ENCODE peak calls at places on chromosomes 12 and 14, in five cellular contexts. M is trophoblast cell; S is ovary; T is uterus; W is effector memory CD4-positive, alpha-beta T cell. B is an unnamed sample.

GRCh38 chr12:10101042-10101579 is 2.3 kb upstream of the CLEC1A start:
- DNase-seq in M (peak; percentile 94), S (peak; percentile 36), T (peak; percentile 27), W (no peak), B (no peak)

GRCh38 chr12:6334940-6335450 is 6.9 kb downstream of the TNFRSF1A start:
- DNase-seq in M (no peak), S (no peak), T (peak; percentile 52), W (no peak), B (no peak)

GRCh38 chr14:70782361-70782760 is 27.0 kb downstream of the MAP3K9 start:
- DNase-seq in M (peak; percentile 14), S (no peak), T (no peak), W (no peak), B (no peak)

GRCh38 chr12:110426300-110426910 is 22.9 kb upstream of the ANAPC7 start:
- DNase-seq in M (no peak), S (no peak), T (no peak), W (no peak), B (no peak)

GRCh38 chr12:46530373-46531056 is 157.9 kb upstream of the SLC38A2 start:
- DNase-seq in M (no peak), S (no peak), T (no peak), W (no peak), B (no peak)

GRCh38 chr12:14654416-14654815 is 42.0 kb downstream of the GUCY2C start:
- DNase-seq in M (no peak), S (no peak), T (no peak), W (no peak), B (no peak)

GRCh38 chr12:117583677-117584076 is 222.3 kb upstream of the NOS1 start:
- DNase-seq in M (no peak), S (no peak), T (no peak), W (no peak), B (no peak)

GRCh38 chr14:52021971-52022600 is 32.7 kb downstream of the RTRAF start:
- DNase-seq in M (no peak), S (no peak), T (no peak), W (no peak), B (no peak)

GRCh38 chr12:121811434-121812319 is 7.9 kb downstream of the SETD1B start:
- DNase-seq in M (peak; percentile 75), S (peak; percentile 78), T (peak; percentile 69), W (peak; percentile 65), B (peak; percentile 79)

GRCh38 chr12:46446645-46447044 is 74.1 kb upstream of the SLC38A2 start:
- DNase-seq in M (no peak), S (no peak), T (no peak), W (no peak), B (no peak)

GRCh38 chr12:16281157-16281556 is 3.7 kb upstream of the SLC15A5 start:
- DNase-seq in M (peak; percentile 15), S (no peak), T (no peak), W (no peak), B (no peak)

GRCh38 chr14:75379246-75379929 is 48.4 kb upstream of the JDP2 start:
- DNase-seq in M (no peak), S (no peak), T (no peak), W (no peak), B (no peak)

GRCh38 chr12:12836571-12836970 is 23.4 kb downstream of the DDX47 start:
- DNase-seq in M (no peak), S (no peak), T (no peak), W (no peak), B (no peak)

GRCh38 chr12:12839003-12839395 is 25.9 kb downstream of the DDX47 start:
- DNase-seq in M (no peak), S (no peak), T (no peak), W (no peak), B (no peak)

GRCh38 chr12:12837025-12837872 is 24.1 kb downstream of the DDX47 start:
- DNase-seq in M (no peak), S (peak; percentile 71), T (peak; percentile 55), W (no peak), B (no peak)

GRCh38 chr12:12839886-12840285 is 26.7 kb downstream of the DDX47 start:
- DNase-seq in M (no peak), S (no peak), T (no peak), W (no peak), B (peak; percentile 24)

DNA sequence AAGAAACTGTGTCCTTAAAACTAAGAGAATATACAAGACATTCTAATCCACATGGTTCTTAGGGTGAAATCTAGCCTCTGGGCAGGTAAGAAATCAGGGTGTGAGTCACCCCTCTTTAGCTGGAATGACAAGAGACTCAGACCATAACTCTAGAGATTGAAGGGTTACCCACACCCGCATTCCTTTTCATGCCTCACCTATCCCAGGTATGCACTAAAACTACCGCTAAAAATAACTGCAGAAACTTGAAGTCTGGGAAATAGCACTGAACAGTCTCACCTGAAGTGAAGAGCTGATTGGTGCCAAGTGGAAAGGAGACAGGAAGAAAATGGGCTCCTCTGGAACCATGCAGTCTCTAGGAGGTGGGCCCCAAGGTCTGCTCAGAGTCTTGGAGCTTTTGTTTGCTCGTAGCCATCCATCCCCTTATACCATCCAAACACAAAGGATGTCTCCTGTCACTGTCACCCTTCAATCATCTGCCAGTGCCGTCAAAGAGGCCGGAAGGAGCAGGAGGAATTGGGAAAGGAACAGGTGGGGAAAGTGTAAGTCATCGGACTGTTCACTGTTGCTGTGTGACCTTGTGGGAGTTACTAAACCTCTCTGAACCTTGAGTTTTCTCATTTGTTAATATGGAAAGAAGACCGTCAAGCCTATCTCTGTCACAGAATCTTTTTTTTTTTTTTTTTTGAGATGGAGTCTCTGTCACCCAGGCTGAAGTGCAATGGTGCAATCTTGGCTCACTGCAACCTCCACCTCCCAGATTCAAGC is 22.4 kb downstream of the DDX47 start:
- DNase-seq in M (no peak), S (no peak), T (no peak), W (no peak), B (no peak)
- H3K4me3 ChIP-seq in M (no peak overlapping the region), S (no peak overlapping the region), T (no peak overlapping the region), W (no peak overlapping the region), B (no peak overlapping the region)

GRCh38 chr14:61530296-61530695 is 165.0 kb upstream of the HIF1A start:
- DNase-seq in M (no peak), S (no peak), T (no peak), W (no peak), B (no peak)

GRCh38 chr14:61526405-61527312 is 168.7 kb upstream of the HIF1A start:
- DNase-seq in M (peak; percentile 97), S (no peak), T (no peak), W (no peak), B (no peak)

GRCh38 chr14:61530896-61531295 is 164.4 kb upstream of the HIF1A start:
- DNase-seq in M (no peak), S (no peak), T (no peak), W (no peak), B (no peak)

GRCh38 chr14:61527325-61528100 is 167.8 kb upstream of the HIF1A start:
- DNase-seq in M (peak; percentile 58), S (peak; percentile 57), T (no peak), W (no peak), B (no peak)

GRCh38 chr14:61528591-61529021 is 166.7 kb upstream of the HIF1A start:
- DNase-seq in M (no peak), S (no peak), T (no peak), W (no peak), B (no peak)
- H3K4me1 ChIP-seq in M (peaks cover 49% of the 10 kb centered on the region), S (peaks cover 21% of the 10 kb centered on the region), T (no peaks in the 10 kb centered on the region), W (peaks cover 16% of the 10 kb centered on the region), B (peaks cover 73% of the 10 kb centered on the region)

DNA sequence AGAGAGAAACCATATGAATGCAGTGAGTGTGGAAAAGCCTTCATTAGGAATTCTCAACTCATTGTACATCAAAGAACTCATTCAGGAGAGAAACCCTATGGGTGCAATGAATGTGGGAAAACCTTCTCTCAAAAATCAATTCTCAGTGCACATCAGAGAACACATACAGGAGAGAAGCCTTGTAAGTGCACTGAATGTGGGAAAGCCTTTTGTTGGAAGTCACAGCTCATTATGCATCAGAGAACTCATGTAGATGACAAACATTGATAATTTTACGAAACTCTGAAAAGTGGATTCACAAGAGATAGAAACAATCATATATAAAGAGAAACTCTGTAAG is 22.9 kb downstream of the ZNF268 start:
- DNase-seq in M (no peak), S (no peak), T (no peak), W (no peak), B (no peak)
- H3K9me3 ChIP-seq in M (peaks cover 16% of the 10 kb centered on the region), S (peaks cover 52% of the 10 kb centered on the region), T (peaks cover 11% of the 10 kb centered on the region), W (peaks cover 76% of the 10 kb centered on the region), B (peaks cover 51% of the 10 kb centered on the region)

DNA sequence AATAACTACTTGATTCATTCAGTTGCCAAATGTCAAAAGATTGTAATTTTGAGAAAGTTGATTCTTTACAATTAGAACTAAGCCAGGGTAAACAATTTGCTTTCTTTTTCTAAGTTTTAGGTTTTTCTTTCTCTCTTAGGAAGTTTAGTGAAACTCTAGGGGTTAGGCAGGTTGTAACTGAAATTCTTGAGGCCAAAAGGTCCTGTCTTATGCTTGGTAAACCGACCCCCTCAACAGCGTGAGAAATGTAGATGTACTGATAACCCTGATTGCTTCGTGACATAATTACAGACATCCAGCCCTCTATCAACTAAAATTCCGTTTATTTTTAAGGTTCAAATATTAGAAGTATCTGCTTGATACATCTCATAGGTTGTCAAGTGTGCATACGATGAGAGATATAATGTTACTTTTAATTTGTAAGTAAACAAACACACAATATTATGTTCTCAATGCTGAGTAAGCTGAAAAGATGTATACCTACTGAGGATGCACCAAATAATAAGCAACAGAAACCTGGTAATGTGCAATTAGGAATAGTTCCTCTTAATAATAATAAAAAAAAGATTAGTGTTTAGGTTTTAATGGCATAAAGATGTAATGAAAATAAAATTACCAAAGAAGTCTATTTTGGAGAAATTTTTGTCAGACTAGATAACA is 7.2 kb downstream of the FUT8 start:
- DNase-seq in M (no peak), S (no peak), T (no peak), W (no peak), B (no peak)
- H3K4me3 ChIP-seq in M (no peak overlapping the region), S (no peak overlapping the region), T (no peak overlapping the region), W (no peak overlapping the region), B (no peak overlapping the region)

DNA sequence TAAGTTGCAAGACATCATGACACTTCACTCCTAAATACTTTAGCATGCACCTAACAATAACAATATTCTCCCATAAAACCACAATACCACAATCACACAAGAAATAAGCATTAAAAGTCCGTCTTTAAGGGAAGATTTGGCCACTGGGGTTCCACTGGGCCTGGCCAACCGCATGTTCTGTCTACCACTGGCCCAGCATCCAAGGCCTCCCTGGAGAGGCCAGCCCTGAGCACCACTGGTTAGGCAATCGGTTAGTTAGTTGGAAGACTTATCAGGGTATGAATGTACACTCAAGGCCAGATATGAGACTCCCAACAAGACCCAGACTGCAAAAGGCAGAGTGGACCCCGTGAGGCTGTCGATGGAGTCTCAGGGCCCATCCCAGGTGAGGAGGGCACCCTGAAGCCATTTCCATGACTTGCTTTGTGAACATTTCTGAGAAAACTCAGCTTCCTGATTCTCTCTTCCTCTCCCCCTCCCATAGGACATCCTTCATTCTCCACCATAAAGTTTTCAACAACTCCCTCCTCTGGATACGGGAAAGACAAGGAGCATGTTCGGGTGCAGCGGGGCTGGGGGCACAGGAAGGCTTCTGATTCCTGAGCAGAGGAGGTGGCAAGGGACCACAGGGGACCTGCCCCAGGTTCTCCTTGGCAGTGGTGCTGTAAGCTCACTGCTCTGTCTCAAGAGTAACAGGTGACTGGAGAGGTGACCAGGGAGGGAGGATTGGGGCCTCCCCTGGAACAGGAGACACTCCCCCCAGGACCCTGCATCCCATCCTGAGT is 5.9 kb downstream of the PXN start:
- DNase-seq in M (peak; percentile 51), S (no peak), T (no peak), W (no peak), B (no peak)
- H3K4me1 ChIP-seq in M (peaks cover 45% of the 10 kb centered on the region), S (peaks cover 25% of the 10 kb centered on the region), T (no peaks in the 10 kb centered on the region), W (peaks cover 74% of the 10 kb centered on the region), B (peaks cover 100% of the 10 kb centered on the region)

GRCh38 chr14:46147486-46147885 is 504.1 kb downstream of the RPL10L start:
- DNase-seq in M (no peak), S (no peak), T (no peak), W (no peak), B (no peak)
- H3K9me3 ChIP-seq in M (no peaks in the 10 kb centered on the region), S (no peaks in the 10 kb centered on the region), T (no peaks in the 10 kb centered on the region), W (no peaks in the 10 kb centered on the region), B (no peaks in the 10 kb centered on the region)

B was measured in heart right ventricle.